ENCODE peak calls at places on chromosomes 2 and 18, in five cellular contexts. One of them, this sample, is unnamed.

GRCh38 chr2:108407864-108408729 is 30.3 kb downstream of the SULT1C4 start:
- DNase-seq in SIG-M5: no peak
- DNase-seq in brain microvascular endothelial cell: no peak
- DNase-seq in endothelial cell: no peak
- DNase-seq in activated T-cell treated with anti-CD3 and anti-CD28 coated beads for 4 hours: no peak
- DNase-seq in this sample: no peak

GRCh38 chr2:199833525-199833924 is 17.5 kb downstream of the FTCDNL1 start:
- DNase-seq in brain microvascular endothelial cell: no peak
- DNase-seq in endothelial cell: no peak
- DNase-seq in activated T-cell treated with anti-CD3 and anti-CD28 coated beads for 4 hours: no peak
- DNase-seq in SIG-M5: no peak
- DNase-seq in this sample: no peak

GRCh38 chr2:135839713-135840112 is 2.7 kb upstream of the LCT start:
- DNase-seq in activated T-cell treated with anti-CD3 and anti-CD28 coated beads for 4 hours: no peak
- DNase-seq in brain microvascular endothelial cell: peak
- DNase-seq in endothelial cell: no peak
- DNase-seq in SIG-M5: no peak
- DNase-seq in this sample: peak

GRCh38 chr18:26473721-26474120 is 74.6 kb downstream of the KCTD1 start:
- DNase-seq in endothelial cell: no peak
- DNase-seq in brain microvascular endothelial cell: no peak
- DNase-seq in activated T-cell treated with anti-CD3 and anti-CD28 coated beads for 4 hours: no peak
- DNase-seq in SIG-M5: no peak
- DNase-seq in this sample: no peak

GRCh38 chr18:63320690-63321265 is 1.2 kb upstream of the BCL2 start:
- DNase-seq in brain microvascular endothelial cell: no peak
- DNase-seq in endothelial cell: peak
- DNase-seq in activated T-cell treated with anti-CD3 and anti-CD28 coated beads for 4 hours: peak
- DNase-seq in SIG-M5: no peak
- DNase-seq in this sample: peak

GRCh38 chr2:224849264-224849663 is 133.1 kb upstream of the CCDC195 start:
- DNase-seq in SIG-M5: no peak
- DNase-seq in brain microvascular endothelial cell: no peak
- DNase-seq in endothelial cell: no peak
- DNase-seq in activated T-cell treated with anti-CD3 and anti-CD28 coated beads for 4 hours: no peak
- DNase-seq in this sample: no peak

GRCh38 chr18:22230403-22231042 is 61.1 kb downstream of the GATA6 start:
- DNase-seq in activated T-cell treated with anti-CD3 and anti-CD28 coated beads for 4 hours: no peak
- DNase-seq in SIG-M5: no peak
- DNase-seq in brain microvascular endothelial cell: peak
- DNase-seq in endothelial cell: no peak
- DNase-seq in this sample: no peak

GRCh38 chr2:235563056-235563777 is 69.4 kb downstream of the AGAP1 start:
- DNase-seq in activated T-cell treated with anti-CD3 and anti-CD28 coated beads for 4 hours: no peak
- DNase-seq in SIG-M5: no peak
- DNase-seq in endothelial cell: no peak
- DNase-seq in brain microvascular endothelial cell: no peak
- DNase-seq in this sample: no peak

GRCh38 chr18:22836932-22837331 is 96.2 kb upstream of the RBBP8 start:
- DNase-seq in SIG-M5: no peak
- DNase-seq in endothelial cell: no peak
- DNase-seq in activated T-cell treated with anti-CD3 and anti-CD28 coated beads for 4 hours: no peak
- DNase-seq in brain microvascular endothelial cell: no peak
- DNase-seq in this sample: no peak

GRCh38 chr2:9392895-9393757 is 30.2 kb downstream of the ITGB1BP1 start:
- DNase-seq in activated T-cell treated with anti-CD3 and anti-CD28 coated beads for 4 hours: no peak
- DNase-seq in endothelial cell: peak
- DNase-seq in SIG-M5: no peak
- DNase-seq in brain microvascular endothelial cell: peak
- DNase-seq in this sample: no peak

GRCh38 chr18:27595121-27595848 is 410.2 kb upstream of the CHST9 start:
- DNase-seq in endothelial cell: no peak
- DNase-seq in brain microvascular endothelial cell: no peak
- DNase-seq in activated T-cell treated with anti-CD3 and anti-CD28 coated beads for 4 hours: no peak
- DNase-seq in SIG-M5: no peak
- DNase-seq in this sample: no peak

GRCh38 chr18:48222118-48222517 is 187.1 kb downstream of the ZBTB7C start:
- DNase-seq in brain microvascular endothelial cell: peak
- DNase-seq in activated T-cell treated with anti-CD3 and anti-CD28 coated beads for 4 hours: no peak
- DNase-seq in SIG-M5: no peak
- DNase-seq in endothelial cell: no peak
- DNase-seq in this sample: no peak

GRCh38 chr2:239380831-239381708 is 19.8 kb downstream of the HDAC4 start:
- DNase-seq in brain microvascular endothelial cell: no peak
- DNase-seq in endothelial cell: no peak
- DNase-seq in activated T-cell treated with anti-CD3 and anti-CD28 coated beads for 4 hours: peak
- DNase-seq in SIG-M5: no peak
- DNase-seq in this sample: no peak

GRCh38 chr2:96962567-96963203 is 23.7 kb downstream of the FAM178B start:
- DNase-seq in activated T-cell treated with anti-CD3 and anti-CD28 coated beads for 4 hours: peak
- DNase-seq in endothelial cell: no peak
- DNase-seq in SIG-M5: no peak
- DNase-seq in brain microvascular endothelial cell: no peak
- DNase-seq in this sample: no peak

GRCh38 chr2:169546756-169547155 is 26.9 kb downstream of the FASTKD1 start:
- DNase-seq in SIG-M5: no peak
- DNase-seq in brain microvascular endothelial cell: no peak
- DNase-seq in activated T-cell treated with anti-CD3 and anti-CD28 coated beads for 4 hours: no peak
- DNase-seq in endothelial cell: no peak
- DNase-seq in this sample: no peak

GRCh38 chr2:86783615-86784339 is 6.9 kb downstream of the CD8A start:
- DNase-seq in SIG-M5: no peak
- DNase-seq in endothelial cell: no peak
- DNase-seq in brain microvascular endothelial cell: no peak
- DNase-seq in activated T-cell treated with anti-CD3 and anti-CD28 coated beads for 4 hours: no peak
- DNase-seq in this sample: no peak

GRCh38 chr18:58241877-58242276 is 197.9 kb downstream of the NEDD4L start:
- DNase-seq in SIG-M5: no peak
- DNase-seq in endothelial cell: no peak
- DNase-seq in brain microvascular endothelial cell: peak
- DNase-seq in activated T-cell treated with anti-CD3 and anti-CD28 coated beads for 4 hours: no peak
- DNase-seq in this sample: no peak

GRCh38 chr2:54871457-54872103 is 148.1 kb downstream of the EML6 start:
- DNase-seq in activated T-cell treated with anti-CD3 and anti-CD28 coated beads for 4 hours: no peak
- DNase-seq in SIG-M5: peak
- DNase-seq in endothelial cell: no peak
- DNase-seq in brain microvascular endothelial cell: peak
- DNase-seq in this sample: no peak

GRCh38 chr2:101972621-101973434 is 18.9 kb upstream of the IL1R2 start:
- DNase-seq in brain microvascular endothelial cell: peak
- DNase-seq in endothelial cell: no peak
- DNase-seq in SIG-M5: peak
- DNase-seq in activated T-cell treated with anti-CD3 and anti-CD28 coated beads for 4 hours: no peak
- DNase-seq in this sample: no peak

GRCh38 chr2:217685255-217685605 is 317.6 kb downstream of the TNS1 start:
- DNase-seq in activated T-cell treated with anti-CD3 and anti-CD28 coated beads for 4 hours: no peak
- DNase-seq in endothelial cell: no peak
- DNase-seq in brain microvascular endothelial cell: peak
- DNase-seq in SIG-M5: no peak
- DNase-seq in this sample: peak

GRCh38 chr2:239677455-239678185 is 276.8 kb upstream of the HDAC4 start:
- DNase-seq in endothelial cell: no peak
- DNase-seq in SIG-M5: no peak
- DNase-seq in brain microvascular endothelial cell: no peak
- DNase-seq in activated T-cell treated with anti-CD3 and anti-CD28 coated beads for 4 hours: no peak
- DNase-seq in this sample: no peak

GRCh38 chr2:33033524-33034150 is 86.9 kb downstream of the LTBP1 start:
- DNase-seq in brain microvascular endothelial cell: peak
- DNase-seq in endothelial cell: no peak
- DNase-seq in SIG-M5: no peak
- DNase-seq in activated T-cell treated with anti-CD3 and anti-CD28 coated beads for 4 hours: no peak
- DNase-seq in this sample: peak

GRCh38 chr18:2186967-2187366 is 384.3 kb downstream of the METTL4 start:
- DNase-seq in brain microvascular endothelial cell: no peak
- DNase-seq in activated T-cell treated with anti-CD3 and anti-CD28 coated beads for 4 hours: no peak
- DNase-seq in endothelial cell: no peak
- DNase-seq in SIG-M5: no peak
- DNase-seq in this sample: no peak

GRCh38 chr18:80253871-80254492 is 6.7 kb upstream of the PARD6G start:
- DNase-seq in endothelial cell: peak
- DNase-seq in activated T-cell treated with anti-CD3 and anti-CD28 coated beads for 4 hours: no peak
- DNase-seq in SIG-M5: no peak
- DNase-seq in brain microvascular endothelial cell: no peak
- DNase-seq in this sample: no peak

GRCh38 chr2:175126661-175127060 is 41.3 kb downstream of the ATF2 start:
- DNase-seq in endothelial cell: no peak
- DNase-seq in brain microvascular endothelial cell: no peak
- DNase-seq in SIG-M5: no peak
- DNase-seq in activated T-cell treated with anti-CD3 and anti-CD28 coated beads for 4 hours: no peak
- DNase-seq in this sample: no peak

GRCh38 chr2:198587726-198588125 is 783.3 kb downstream of the PLCL1 start:
- DNase-seq in activated T-cell treated with anti-CD3 and anti-CD28 coated beads for 4 hours: no peak
- DNase-seq in SIG-M5: no peak
- DNase-seq in endothelial cell: no peak
- DNase-seq in brain microvascular endothelial cell: no peak
- DNase-seq in this sample: no peak

GRCh38 chr2:203675086-203675485 is 31.4 kb upstream of the CD28 start:
- DNase-seq in SIG-M5: no peak
- DNase-seq in brain microvascular endothelial cell: no peak
- DNase-seq in activated T-cell treated with anti-CD3 and anti-CD28 coated beads for 4 hours: no peak
- DNase-seq in endothelial cell: no peak
- DNase-seq in this sample: no peak

GRCh38 chr2:134190807-134191203 is 63.1 kb upstream of the MGAT5 start:
- DNase-seq in brain microvascular endothelial cell: no peak
- DNase-seq in SIG-M5: no peak
- DNase-seq in activated T-cell treated with anti-CD3 and anti-CD28 coated beads for 4 hours: no peak
- DNase-seq in endothelial cell: no peak
- DNase-seq in this sample: no peak

GRCh38 chr2:143345887-143346612 is 216.8 kb downstream of the ARHGAP15 start:
- DNase-seq in endothelial cell: no peak
- DNase-seq in activated T-cell treated with anti-CD3 and anti-CD28 coated beads for 4 hours: no peak
- DNase-seq in SIG-M5: no peak
- DNase-seq in brain microvascular endothelial cell: no peak
- DNase-seq in this sample: no peak

This sample was measured in WERI-Rb-1.